ENCODE peak calls at places on chromosomes 6 and 20, in five cellular contexts. B is HepG2, J is transverse colon, M is HCT116, Q is prostate gland. I is an unnamed sample. For H3K4me1, the result is how much of the 10 kb centered on the place peaks cover.

GRCh38 chr20:550611-551010 is 7.0 kb upstream of the CSNK2A1 start:
- DNase-seq in B (no peak), J (no peak), M (no peak), Q (no peak), I (no peak)

GRCh38 chr6:57134954-57135353 is 37.2 kb upstream of the BAG2 start:
- DNase-seq in B (no peak), J (no peak), M (no peak), Q (no peak), I (no peak)

GRCh38 chr20:39619386-39619785 is 657.2 kb downstream of the DHX35 start:
- DNase-seq in B (no peak), J (no peak), M (no peak), Q (no peak), I (no peak)

GRCh38 chr20:32338665-32339064 is 19.5 kb upstream of the ASXL1 start:
- DNase-seq in B (peak), J (no peak), M (no peak), Q (no peak), I (no peak)

GRCh38 chr6:75145211-75145610 is 60.6 kb downstream of the COL12A1 start:
- DNase-seq in B (no peak), J (no peak), M (no peak), Q (no peak), I (no peak)

GRCh38 chr6:76403058-76403457 is 330.6 kb upstream of the IMPG1 start:
- DNase-seq in B (no peak), J (no peak), M (no peak), Q (no peak), I (no peak)

GRCh38 chr20:54103067-54103761 is 32.8 kb upstream of the BCAS1 start:
- DNase-seq in B (peak), J (peak), M (peak), Q (peak), I (no peak)

GRCh38 chr6:169236988-169237387 is 16.7 kb downstream of the THBS2 start:
- DNase-seq in B (no peak), J (no peak), M (no peak), Q (no peak), I (no peak)

GRCh38 chr6:52726741-52727535 is 36.3 kb downstream of the GSTA2 start:
- DNase-seq in B (no peak), J (no peak), M (no peak), Q (no peak), I (no peak)

GRCh38 chr20:38434310-38434741 is 802 bp downstream of the SNHG17 start:
- DNase-seq in B (no peak), J (no peak), M (no peak), Q (no peak), I (no peak)
- TF ChIP-seq POLR2AphosphoS5 in B (no peak), J (no peak), M (no peak), Q (no peak), I (no peak)

GRCh38 chr6:21808551-21809181 is 215.1 kb downstream of the SOX4 start:
- DNase-seq in B (no peak), J (peak), M (no peak), Q (peak), I (no peak)
- H3K4me1 ChIP-seq in B (under half), J (under half), M (under half), Q (under half), I (under half)

GRCh38 chr20:60882776-60883303 is 369.2 kb upstream of the CDH4 start:
- DNase-seq in B (no peak), J (no peak), M (no peak), Q (no peak), I (no peak)
- TF ChIP-seq POLR2A in B (no peak), J (no peak), M (no peak), Q (no peak), I (no peak)

GRCh38 chr6:11631008-11631407 is 93.5 kb downstream of the TMEM170B start:
- DNase-seq in B (no peak), J (no peak), M (no peak), Q (no peak), I (no peak)

GRCh38 chr6:11634110-11634509 is 96.6 kb downstream of the TMEM170B start:
- DNase-seq in B (no peak), J (no peak), M (no peak), Q (no peak), I (no peak)

GRCh38 chr6:11632795-11633511 is 95.4 kb downstream of the TMEM170B start:
- DNase-seq in B (no peak), J (no peak), M (no peak), Q (no peak), I (no peak)

GRCh38 chr6:11634948-11635347 is 97.4 kb downstream of the TMEM170B start:
- DNase-seq in B (no peak), J (no peak), M (no peak), Q (no peak), I (no peak)

DNA sequence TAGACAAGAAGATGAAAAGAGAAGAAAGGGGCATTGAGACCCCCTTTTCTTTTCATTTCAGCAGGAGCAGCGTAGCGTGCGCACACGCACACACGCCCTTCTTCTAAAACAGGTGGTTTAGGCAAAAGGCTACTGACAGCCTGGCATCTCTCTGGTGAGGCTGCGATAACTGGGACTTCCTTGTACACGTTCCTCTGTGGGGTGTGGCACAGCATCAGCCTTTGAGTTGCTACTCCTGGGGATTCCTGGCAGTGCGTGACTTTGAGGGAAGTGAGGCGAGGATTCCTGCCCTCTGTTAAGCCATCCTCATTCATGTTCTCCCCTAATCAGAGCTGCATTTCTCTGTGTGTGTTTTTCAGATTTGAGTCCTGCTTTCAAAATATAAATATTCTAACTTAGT is 94.7 kb downstream of the TMEM170B start:
- DNase-seq in B (no peak), J (peak), M (peak), Q (no peak), I (no peak)
- TF ChIP-seq POLR2AphosphoS5 in B (no peak), J (no peak), M (no peak), Q (no peak), I (no peak)

GRCh38 chr6:45901777-45902650 is 113.6 kb downstream of the CLIC5 start:
- DNase-seq in B (no peak), J (no peak), M (no peak), Q (no peak), I (no peak)

GRCh38 chr6:45899683-45899946 is 116.0 kb downstream of the CLIC5 start:
- DNase-seq in B (no peak), J (no peak), M (no peak), Q (no peak), I (no peak)

GRCh38 chr6:45903959-45904358 is 111.7 kb downstream of the CLIC5 start:
- DNase-seq in B (no peak), J (no peak), M (no peak), Q (no peak), I (no peak)

GRCh38 chr6:45900808-45901752 is 114.6 kb downstream of the CLIC5 start:
- DNase-seq in B (no peak), J (no peak), M (no peak), Q (no peak), I (no peak)

GRCh38 chr6:45902984-45903383 is 112.7 kb downstream of the CLIC5 start:
- DNase-seq in B (no peak), J (no peak), M (no peak), Q (no peak), I (no peak)
- H3K4me1 ChIP-seq in B (under half), J (under half), M (under half), Q (under half), I (under half)

DNA sequence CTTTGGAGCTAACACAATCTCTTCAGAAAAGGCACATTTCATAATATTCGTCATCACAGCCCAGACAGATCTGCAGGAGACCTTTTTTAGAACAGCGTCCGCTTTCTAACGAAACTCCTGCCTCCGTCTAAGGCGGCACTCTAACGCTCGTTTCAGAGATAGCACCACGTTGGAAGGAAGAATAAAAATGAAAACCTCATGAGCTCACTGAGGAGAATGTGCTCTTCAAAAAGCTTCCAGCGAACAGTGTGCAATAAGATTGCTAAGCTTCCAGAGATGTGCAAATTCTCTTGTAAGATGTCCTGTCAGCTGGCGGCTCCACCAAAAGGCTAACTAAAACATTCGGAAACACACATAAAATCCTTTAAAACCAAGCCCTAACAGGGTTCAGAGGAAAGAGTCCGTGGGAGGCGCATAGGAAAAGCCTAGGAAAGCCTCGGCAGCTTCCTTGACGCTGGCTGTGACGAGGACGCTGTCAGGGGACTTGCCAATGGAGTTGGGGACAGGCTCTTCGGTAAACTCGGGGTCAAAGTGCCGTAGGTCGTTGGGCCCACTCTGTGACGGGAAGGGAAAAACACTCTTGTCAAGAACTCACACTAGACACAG is 117.6 kb upstream of the SLC2A12 start:
- DNase-seq in B (no peak), J (no peak), M (no peak), Q (no peak), I (peak)
- TF ChIP-seq POLR2A in B (no peak), J (peak), M (no peak), Q (no peak), I (no peak)

GRCh38 chr20:50193169-50193850 is 2.7 kb downstream of the CEBPB start:
- DNase-seq in B (no peak), J (no peak), M (no peak), Q (no peak), I (no peak)
- TF ChIP-seq POLR2AphosphoS5 in B (no peak), J (no peak), M (no peak), Q (no peak), I (no peak)

GRCh38 chr6:124926435-124926834 is 35.8 kb upstream of the RNF217 start:
- DNase-seq in B (no peak), J (no peak), M (no peak), Q (no peak), I (no peak)

GRCh38 chr6:124927806-124928205 is 34.4 kb upstream of the RNF217 start:
- DNase-seq in B (no peak), J (no peak), M (peak), Q (no peak), I (no peak)

GRCh38 chr6:124928831-124929230 is 33.4 kb upstream of the RNF217 start:
- DNase-seq in B (no peak), J (no peak), M (no peak), Q (no peak), I (no peak)

GRCh38 chr6:124924333-124924759 is 37.9 kb upstream of the RNF217 start:
- DNase-seq in B (no peak), J (no peak), M (no peak), Q (no peak), I (no peak)
- H3K4me1 ChIP-seq in B (under half), J (under half), M (under half), Q (under half), I (under half)

GRCh38 chr20:47263502-47264084 is 92.9 kb downstream of the ZMYND8 start:
- DNase-seq in B (no peak), J (no peak), M (no peak), Q (no peak), I (no peak)

GRCh38 chr20:47265214-47265613 is 91.3 kb downstream of the ZMYND8 start:
- DNase-seq in B (no peak), J (no peak), M (no peak), Q (no peak), I (no peak)

GRCh38 chr20:47262008-47262364 is 94.5 kb downstream of the ZMYND8 start:
- DNase-seq in B (no peak), J (no peak), M (no peak), Q (no peak), I (no peak)

GRCh38 chr20:47263080-47263479 is 93.4 kb downstream of the ZMYND8 start:
- DNase-seq in B (no peak), J (no peak), M (no peak), Q (no peak), I (no peak)

GRCh38 chr20:47262365-47263013 is 94.0 kb downstream of the ZMYND8 start:
- DNase-seq in B (no peak), J (no peak), M (no peak), Q (no peak), I (no peak)
- TF ChIP-seq POLR2A in B (no peak), J (no peak), M (no peak), Q (no peak), I (no peak)

GRCh38 chr6:31948753-31949413 is 3.0 kb downstream of the CFB start:
- DNase-seq in B (no peak), J (no peak), M (no peak), Q (no peak), I (no peak)
- TF ChIP-seq POLR2AphosphoS5 in B (no peak), J (no peak), M (peak), Q (no peak), I (no peak)